ENCODE peak calls at places on chromosomes 16 and 17, in five cellular contexts. One of them, this sample, is unnamed.

GRCh38 chr17:73155410-73156165 is 9.2 kb upstream of the SSTR2 start:
- DNase-seq in fibroblast of the conjunctiva: no peak
- DNase-seq in RPMI8226: no peak
- DNase-seq in activated effector memory CD4-positive, alpha-beta T cell treated with anti-CD3 and anti-CD28 coated beads, Interleukin-2, amount 50 U/mL, for 16 hours: no peak
- DNase-seq in MM.1S: no peak
- DNase-seq in this sample: no peak

GRCh38 chr17:4839965-4840892 is 7.1 kb downstream of the MINK1 start:
- DNase-seq in fibroblast of the conjunctiva: no peak
- DNase-seq in MM.1S: no peak
- DNase-seq in RPMI8226: no peak
- DNase-seq in activated effector memory CD4-positive, alpha-beta T cell treated with anti-CD3 and anti-CD28 coated beads, Interleukin-2, amount 50 U/mL, for 16 hours: no peak
- DNase-seq in this sample: no peak

GRCh38 chr17:30824002-30824355 is 513 bp downstream of the CRLF3 start:
- DNase-seq in fibroblast of the conjunctiva: no peak
- DNase-seq in RPMI8226: peak; percentile 36
- DNase-seq in activated effector memory CD4-positive, alpha-beta T cell treated with anti-CD3 and anti-CD28 coated beads, Interleukin-2, amount 50 U/mL, for 16 hours: peak; percentile 74
- DNase-seq in MM.1S: no peak
- DNase-seq in this sample: peak; percentile 57

GRCh38 chr17:61048398-61049106 is 351.1 kb upstream of the TBX2 start:
- DNase-seq in activated effector memory CD4-positive, alpha-beta T cell treated with anti-CD3 and anti-CD28 coated beads, Interleukin-2, amount 50 U/mL, for 16 hours: no peak
- DNase-seq in MM.1S: no peak
- DNase-seq in fibroblast of the conjunctiva: no peak
- DNase-seq in RPMI8226: peak; percentile 25
- DNase-seq in this sample: no peak

GRCh38 chr16:14608604-14609003 is 21.5 kb downstream of the PARN start:
- DNase-seq in activated effector memory CD4-positive, alpha-beta T cell treated with anti-CD3 and anti-CD28 coated beads, Interleukin-2, amount 50 U/mL, for 16 hours: no peak
- DNase-seq in MM.1S: peak; percentile 55
- DNase-seq in RPMI8226: no peak
- DNase-seq in fibroblast of the conjunctiva: no peak
- DNase-seq in this sample: peak; percentile 84

GRCh38 chr16:28279006-28279405 is 13.3 kb upstream of the SBK1 start:
- DNase-seq in MM.1S: no peak
- DNase-seq in activated effector memory CD4-positive, alpha-beta T cell treated with anti-CD3 and anti-CD28 coated beads, Interleukin-2, amount 50 U/mL, for 16 hours: no peak
- DNase-seq in fibroblast of the conjunctiva: no peak
- DNase-seq in RPMI8226: no peak
- DNase-seq in this sample: no peak

GRCh38 chr17:9064311-9064834 is 43.1 kb downstream of the NTN1 start:
- DNase-seq in activated effector memory CD4-positive, alpha-beta T cell treated with anti-CD3 and anti-CD28 coated beads, Interleukin-2, amount 50 U/mL, for 16 hours: no peak
- DNase-seq in RPMI8226: no peak
- DNase-seq in fibroblast of the conjunctiva: no peak
- DNase-seq in MM.1S: no peak
- DNase-seq in this sample: no peak

GRCh38 chr16:4064950-4065352 is 51.3 kb downstream of the ADCY9 start:
- DNase-seq in RPMI8226: peak; percentile 43
- DNase-seq in MM.1S: peak; percentile 26
- DNase-seq in activated effector memory CD4-positive, alpha-beta T cell treated with anti-CD3 and anti-CD28 coated beads, Interleukin-2, amount 50 U/mL, for 16 hours: peak; percentile 70
- DNase-seq in fibroblast of the conjunctiva: no peak
- DNase-seq in this sample: no peak

GRCh38 chr17:78736526-78737079 is 45.5 kb downstream of the CYTH1 start:
- DNase-seq in RPMI8226: peak; percentile 88
- DNase-seq in activated effector memory CD4-positive, alpha-beta T cell treated with anti-CD3 and anti-CD28 coated beads, Interleukin-2, amount 50 U/mL, for 16 hours: peak; percentile 88
- DNase-seq in fibroblast of the conjunctiva: no peak
- DNase-seq in MM.1S: peak; percentile 90
- DNase-seq in this sample: no peak

GRCh38 chr16:21197115-21197514 is 14.3 kb downstream of the ZP2 start:
- DNase-seq in activated effector memory CD4-positive, alpha-beta T cell treated with anti-CD3 and anti-CD28 coated beads, Interleukin-2, amount 50 U/mL, for 16 hours: no peak
- DNase-seq in fibroblast of the conjunctiva: no peak
- DNase-seq in MM.1S: no peak
- DNase-seq in RPMI8226: no peak
- DNase-seq in this sample: peak; percentile 37

GRCh38 chr16:22073350-22073749 is 19.0 kb upstream of the VWA3A start:
- DNase-seq in RPMI8226: no peak
- DNase-seq in fibroblast of the conjunctiva: no peak
- DNase-seq in activated effector memory CD4-positive, alpha-beta T cell treated with anti-CD3 and anti-CD28 coated beads, Interleukin-2, amount 50 U/mL, for 16 hours: no peak
- DNase-seq in MM.1S: no peak
- DNase-seq in this sample: no peak

GRCh38 chr17:79005063-79005861 is 4.3 kb downstream of the CANT1 start:
- DNase-seq in fibroblast of the conjunctiva: no peak
- DNase-seq in MM.1S: no peak
- DNase-seq in activated effector memory CD4-positive, alpha-beta T cell treated with anti-CD3 and anti-CD28 coated beads, Interleukin-2, amount 50 U/mL, for 16 hours: no peak
- DNase-seq in RPMI8226: no peak
- DNase-seq in this sample: no peak